ENCODE peak calls at places on chromosome 1, in ten cellular contexts. I is effector memory CD4-positive, alpha-beta T cell; C is GM23338; J is activated CD4-positive, alpha-beta T cell treated with anti-CD3 and anti-CD28 coated beads, Interleukin-2, amount 10 ng/mL, durations not matched to agents 7 days and 5 days; F is NCI-H2171 treated with DMSO at 0.1 percent for 48 hours; A is AG20443; K is T follicular helper cell; Y is Jurkat, Clone E6-1; W is progenitor cell of endocrine pancreas; T is activated T-helper 1 cell treated with anti-CD3 and anti-CD28 coated beads, Interleukin-2, amount 50 U/mL, for 16 hours. S is an unnamed sample.

GRCh38 chr1:236143104-236143948 is 987 bp downstream of the GPR137B start:
- DNase-seq in I (no peak), C (peak), J (peak), F (peak), A (peak), K (no peak), Y (no peak), W (no peak), T (no peak), S (peak)

GRCh38 chr1:168224991-168225390 is 813 bp upstream of the SFT2D2 start:
- DNase-seq in I (no peak), C (no peak), J (no peak), F (no peak), A (no peak), K (no peak), Y (no peak), W (no peak), T (no peak), S (no peak)

GRCh38 chr1:8127201-8127641 is 101.1 kb upstream of the ERRFI1 start:
- DNase-seq in I (no peak), C (no peak), J (no peak), F (no peak), A (no peak), K (no peak), Y (no peak), W (no peak), T (no peak), S (no peak)

GRCh38 chr1:31861346-31861745 is 45.5 kb upstream of the SPOCD1 start:
- DNase-seq in I (no peak), C (no peak), J (no peak), F (no peak), A (no peak), K (no peak), Y (no peak), W (no peak), T (no peak), S (no peak)

GRCh38 chr1:2451744-2452582 is 24.1 kb upstream of the PLCH2 start:
- DNase-seq in I (no peak), C (no peak), J (no peak), F (peak), A (peak), K (no peak), Y (no peak), W (no peak), T (no peak), S (peak)

GRCh38 chr1:230308039-230308438 is 118.1 kb downstream of the PGBD5 start:
- DNase-seq in I (no peak), C (no peak), J (no peak), F (no peak), A (peak), K (no peak), Y (no peak), W (no peak), T (no peak), S (peak)

GRCh38 chr1:31822766-31823165 is 6.9 kb upstream of the SPOCD1 start:
- DNase-seq in I (no peak), C (no peak), J (no peak), F (no peak), A (peak), K (no peak), Y (no peak), W (no peak), T (no peak), S (no peak)

GRCh38 chr1:76543495-76543894 is 323.8 kb upstream of the ST6GALNAC5 start:
- DNase-seq in I (no peak), C (peak), J (no peak), F (no peak), A (no peak), K (no peak), Y (no peak), W (no peak), T (no peak), S (no peak)

GRCh38 chr1:214377485-214377884 is 96.5 kb downstream of the SMYD2 start:
- DNase-seq in I (no peak), C (no peak), J (no peak), F (no peak), A (no peak), K (no peak), Y (no peak), W (no peak), T (no peak), S (no peak)

GRCh38 chr1:202551683-202552082 is 158.6 kb downstream of the SYT2 start:
- DNase-seq in I (no peak), C (no peak), J (no peak), F (peak), A (no peak), K (no peak), Y (peak), W (no peak), T (no peak), S (no peak)

GRCh38 chr1:101567582-101568189 is 330.9 kb downstream of the S1PR1 start:
- DNase-seq in I (no peak), C (peak), J (peak), F (peak), A (peak), K (peak), Y (peak), W (no peak), T (peak), S (peak)

GRCh38 chr1:93620169-93620840 is 61.3 kb downstream of the BCAR3 start:
- DNase-seq in I (no peak), C (no peak), J (no peak), F (no peak), A (no peak), K (no peak), Y (no peak), W (no peak), T (no peak), S (peak)

GRCh38 chr1:155273134-155273982 is at the start of gene CLK2:
- DNase-seq in I (peak), C (peak), J (peak), F (peak), A (peak), K (peak), Y (peak), W (peak), T (peak), S (peak)

GRCh38 chr1:218585565-218586184 is 240.5 kb downstream of the TGFB2 start:
- DNase-seq in I (no peak), C (peak), J (no peak), F (no peak), A (peak), K (no peak), Y (no peak), W (no peak), T (no peak), S (peak)

GRCh38 chr1:37362990-37363389 is 111.4 kb upstream of the ZC3H12A start:
- DNase-seq in I (no peak), C (peak), J (no peak), F (no peak), A (no peak), K (no peak), Y (no peak), W (no peak), T (no peak), S (no peak)

GRCh38 chr1:7670334-7671145 is 100.6 kb upstream of the VAMP3 start:
- DNase-seq in I (no peak), C (peak), J (no peak), F (no peak), A (no peak), K (no peak), Y (no peak), W (no peak), T (no peak), S (peak)

GRCh38 chr1:206001476-206001888 is 1.7 kb downstream of the RAB7B start:
- DNase-seq in I (no peak), C (no peak), J (no peak), F (no peak), A (peak), K (no peak), Y (no peak), W (no peak), T (no peak), S (peak)

GRCh38 chr1:13543927-13544556 is 30.2 kb upstream of the LRRC38 start:
- DNase-seq in I (no peak), C (peak), J (no peak), F (peak), A (peak), K (no peak), Y (no peak), W (no peak), T (no peak), S (peak)

GRCh38 chr1:225845633-225846259 is 35.8 kb downstream of the EPHX1 start:
- DNase-seq in I (no peak), C (peak), J (peak), F (peak), A (peak), K (peak), Y (peak), W (peak), T (no peak), S (peak)

GRCh38 chr1:56056438-56057312 is 522.7 kb downstream of the PLPP3 start:
- DNase-seq in I (no peak), C (no peak), J (no peak), F (no peak), A (peak), K (no peak), Y (no peak), W (no peak), T (no peak), S (no peak)

GRCh38 chr1:205661429-205662134 is 18.7 kb downstream of the SLC45A3 start:
- DNase-seq in I (no peak), C (no peak), J (no peak), F (no peak), A (no peak), K (no peak), Y (no peak), W (no peak), T (no peak), S (no peak)

GRCh38 chr1:212233321-212233720 is 51.9 kb upstream of the PPP2R5A start:
- DNase-seq in I (no peak), C (no peak), J (no peak), F (no peak), A (no peak), K (no peak), Y (no peak), W (no peak), T (no peak), S (no peak)

GRCh38 chr1:106608836-106609235 is 447.6 kb upstream of the PRMT6 start:
- DNase-seq in I (no peak), C (no peak), J (no peak), F (no peak), A (peak), K (no peak), Y (no peak), W (no peak), T (no peak), S (no peak)

GRCh38 chr1:9294440-9294773 is 1.7 kb downstream of the SPSB1 start:
- DNase-seq in I (no peak), C (no peak), J (no peak), F (no peak), A (peak), K (no peak), Y (no peak), W (no peak), T (no peak), S (peak)

GRCh38 chr1:202249846-202250245 is 56.2 kb downstream of the LGR6 start:
- DNase-seq in I (no peak), C (no peak), J (no peak), F (no peak), A (peak), K (no peak), Y (no peak), W (no peak), T (no peak), S (no peak)

GRCh38 chr1:199948587-199949280 is 78.8 kb upstream of the NR5A2 start:
- DNase-seq in I (no peak), C (no peak), J (no peak), F (peak), A (no peak), K (no peak), Y (peak), W (no peak), T (no peak), S (peak)

S was measured in DMS53.